ENCODE peak calls at places on chromosomes 3 and 15, in four cellular contexts. One of them, this sample, is unnamed.

GRCh38 chr15:27845535-27846369 is 253.4 kb downstream of the OCA2 start:
- DNase-seq in OCI-LY7: no peak
- DNase-seq in T-helper 2 cell: no peak
- DNase-seq in GM10248: no peak
- DNase-seq in this sample: no peak

GRCh38 chr3:136196064-136196400 is at the start of gene MSL2:
- DNase-seq in OCI-LY7: no peak
- DNase-seq in T-helper 2 cell: no peak
- DNase-seq in GM10248: no peak
- DNase-seq in this sample: no peak

GRCh38 chr3:142963266-142964149 is at the start of gene PAQR9:
- DNase-seq in OCI-LY7: no peak
- DNase-seq in T-helper 2 cell: no peak
- DNase-seq in GM10248: peak
- DNase-seq in this sample: no peak

GRCh38 chr3:189361103-189361835 is 189.5 kb downstream of the TPRG1 start:
- DNase-seq in OCI-LY7: no peak
- DNase-seq in T-helper 2 cell: no peak
- DNase-seq in GM10248: no peak
- DNase-seq in this sample: no peak

GRCh38 chr3:20256144-20256543 is 70.1 kb upstream of the SGO1 start:
- DNase-seq in OCI-LY7: no peak
- DNase-seq in T-helper 2 cell: no peak
- DNase-seq in GM10248: no peak
- DNase-seq in this sample: no peak

GRCh38 chr3:42654331-42655201 is 1.1 kb downstream of the ZBTB47 start:
- DNase-seq in OCI-LY7: no peak
- DNase-seq in T-helper 2 cell: no peak
- DNase-seq in GM10248: peak
- DNase-seq in this sample: no peak

GRCh38 chr15:63870403-63871209 is 36.9 kb upstream of the HERC1 start:
- DNase-seq in OCI-LY7: no peak
- DNase-seq in T-helper 2 cell: no peak
- DNase-seq in GM10248: no peak
- DNase-seq in this sample: no peak

GRCh38 chr15:99213187-99213811 is 36.1 kb downstream of the TTC23 start:
- DNase-seq in OCI-LY7: peak
- DNase-seq in T-helper 2 cell: peak
- DNase-seq in GM10248: peak
- DNase-seq in this sample: peak

GRCh38 chr3:178003756-178004155 is 532.5 kb upstream of the KCNMB2 start:
- DNase-seq in OCI-LY7: no peak
- DNase-seq in T-helper 2 cell: no peak
- DNase-seq in GM10248: no peak
- DNase-seq in this sample: no peak

GRCh38 chr3:119497824-119498187 is 541 bp upstream of the TIMMDC1 start:
- DNase-seq in OCI-LY7: no peak
- DNase-seq in T-helper 2 cell: no peak
- DNase-seq in GM10248: no peak
- DNase-seq in this sample: peak

GRCh38 chr15:59550961-59551360 is 60.6 kb upstream of the GCNT3 start:
- DNase-seq in OCI-LY7: no peak
- DNase-seq in T-helper 2 cell: no peak
- DNase-seq in GM10248: no peak
- DNase-seq in this sample: no peak

GRCh38 chr15:68503791-68504720 is 72.1 kb upstream of the ITGA11 start:
- DNase-seq in OCI-LY7: no peak
- DNase-seq in T-helper 2 cell: no peak
- DNase-seq in GM10248: no peak
- DNase-seq in this sample: no peak

GRCh38 chr15:26974120-26974780 is 3.3 kb downstream of the GABRG3 start:
- DNase-seq in OCI-LY7: peak
- DNase-seq in T-helper 2 cell: no peak
- DNase-seq in GM10248: no peak
- DNase-seq in this sample: peak

GRCh38 chr3:131221731-131222130 is 159.8 kb upstream of the NUDT16 start:
- DNase-seq in OCI-LY7: no peak
- DNase-seq in T-helper 2 cell: no peak
- DNase-seq in GM10248: no peak
- DNase-seq in this sample: no peak

GRCh38 chr3:61250784-61251173 is 473 bp downstream of the FHIT start:
- DNase-seq in OCI-LY7: peak
- DNase-seq in T-helper 2 cell: no peak
- DNase-seq in GM10248: peak
- DNase-seq in this sample: no peak

GRCh38 chr15:50790778-50791536 is 25.5 kb upstream of the SPPL2A start:
- DNase-seq in OCI-LY7: no peak
- DNase-seq in T-helper 2 cell: no peak
- DNase-seq in GM10248: no peak
- DNase-seq in this sample: no peak

GRCh38 chr15:29934251-29934650 is 112.0 kb upstream of the TJP1 start:
- DNase-seq in OCI-LY7: no peak
- DNase-seq in T-helper 2 cell: no peak
- DNase-seq in GM10248: no peak
- DNase-seq in this sample: no peak

GRCh38 chr15:78930577-78931388 is 14.1 kb downstream of the CTSH start:
- DNase-seq in OCI-LY7: no peak
- DNase-seq in T-helper 2 cell: no peak
- DNase-seq in GM10248: no peak
- DNase-seq in this sample: no peak

GRCh38 chr15:40594429-40594836 is 384 bp downstream of the KNL1 start:
- DNase-seq in OCI-LY7: peak
- DNase-seq in T-helper 2 cell: no peak
- DNase-seq in GM10248: peak
- DNase-seq in this sample: peak

GRCh38 chr3:130820976-130821375 is 72.9 kb upstream of the ATP2C1 start:
- DNase-seq in OCI-LY7: no peak
- DNase-seq in T-helper 2 cell: no peak
- DNase-seq in GM10248: no peak
- DNase-seq in this sample: no peak

GRCh38 chr3:197317250-197317963 is 19.0 kb upstream of the DLG1 start:
- DNase-seq in OCI-LY7: no peak
- DNase-seq in T-helper 2 cell: no peak
- DNase-seq in GM10248: no peak
- DNase-seq in this sample: no peak

GRCh38 chr3:136678981-136679380 is 73.2 kb downstream of the STAG1 start:
- DNase-seq in OCI-LY7: no peak
- DNase-seq in T-helper 2 cell: no peak
- DNase-seq in GM10248: no peak
- DNase-seq in this sample: no peak

GRCh38 chr15:40984963-40985362 is 31.7 kb downstream of the CHAC1 start:
- DNase-seq in OCI-LY7: no peak
- DNase-seq in T-helper 2 cell: no peak
- DNase-seq in GM10248: no peak
- DNase-seq in this sample: no peak

GRCh38 chr3:116045251-116045770 is 400.0 kb downstream of the LSAMP start:
- DNase-seq in OCI-LY7: no peak
- DNase-seq in T-helper 2 cell: no peak
- DNase-seq in GM10248: no peak
- DNase-seq in this sample: no peak

GRCh38 chr15:96804754-96805153 is 474.3 kb downstream of the NR2F2 start:
- DNase-seq in OCI-LY7: no peak
- DNase-seq in T-helper 2 cell: no peak
- DNase-seq in GM10248: no peak
- DNase-seq in this sample: no peak

GRCh38 chr3:99344216-99344615 is 294.2 kb upstream of the COL8A1 start:
- DNase-seq in OCI-LY7: no peak
- DNase-seq in T-helper 2 cell: no peak
- DNase-seq in GM10248: no peak
- DNase-seq in this sample: no peak

GRCh38 chr15:83695246-83695645 is 41.3 kb downstream of the ADAMTSL3 start:
- DNase-seq in OCI-LY7: no peak
- DNase-seq in T-helper 2 cell: no peak
- DNase-seq in GM10248: no peak
- DNase-seq in this sample: no peak

GRCh38 chr15:28945626-28946215 is 59.9 kb downstream of the APBA2 start:
- DNase-seq in OCI-LY7: no peak
- DNase-seq in T-helper 2 cell: no peak
- DNase-seq in GM10248: no peak
- DNase-seq in this sample: no peak

This sample was measured in Karpas-422.